ENCODE peak calls at places on chromosomes 13 and 19, in five cellular contexts. One of them, this sample, is unnamed.

GRCh38 chr19:40139533-40140287 is 49.0 kb upstream of the ZNF780A start:
- DNase-seq in upper lobe of right lung: no peak
- DNase-seq in cardiac muscle cell: peak; percentile 67
- DNase-seq in CD8-positive, alpha-beta T cell: no peak
- DNase-seq in SK-N-SH: peak; percentile 55
- DNase-seq in this sample: peak; percentile 18

GRCh38 chr13:102040812-102041211 is 361.0 kb downstream of the FGF14 start:
- DNase-seq in CD8-positive, alpha-beta T cell: no peak
- DNase-seq in upper lobe of right lung: no peak
- DNase-seq in cardiac muscle cell: no peak
- DNase-seq in SK-N-SH: no peak
- DNase-seq in this sample: no peak

GRCh38 chr19:53424968-53425597 is 6.7 kb upstream of the ZNF761 start:
- DNase-seq in upper lobe of right lung: peak; percentile 76
- DNase-seq in SK-N-SH: peak; percentile 76
- DNase-seq in CD8-positive, alpha-beta T cell: peak; percentile 70
- DNase-seq in cardiac muscle cell: peak; percentile 83
- DNase-seq in this sample: peak; percentile 62

GRCh38 chr19:16945364-16945714 is 56.5 kb downstream of the F2RL3 start:
- DNase-seq in SK-N-SH: no peak
- DNase-seq in cardiac muscle cell: no peak
- DNase-seq in upper lobe of right lung: no peak
- DNase-seq in CD8-positive, alpha-beta T cell: no peak
- DNase-seq in this sample: no peak

GRCh38 chr13:94389544-94390351 is 89.7 kb downstream of the DCT start:
- DNase-seq in cardiac muscle cell: peak; percentile 45
- DNase-seq in upper lobe of right lung: no peak
- DNase-seq in SK-N-SH: no peak
- DNase-seq in CD8-positive, alpha-beta T cell: no peak
- DNase-seq in this sample: no peak

GRCh38 chr13:112743451-112744305 is 53.8 kb downstream of the ATP11A start:
- DNase-seq in SK-N-SH: no peak
- DNase-seq in CD8-positive, alpha-beta T cell: no peak
- DNase-seq in cardiac muscle cell: no peak
- DNase-seq in upper lobe of right lung: peak; percentile 37
- DNase-seq in this sample: no peak

GRCh38 chr13:85651440-85651839 is 147.8 kb downstream of the SLITRK6 start:
- DNase-seq in cardiac muscle cell: no peak
- DNase-seq in upper lobe of right lung: no peak
- DNase-seq in CD8-positive, alpha-beta T cell: no peak
- DNase-seq in SK-N-SH: no peak
- DNase-seq in this sample: no peak

GRCh38 chr19:14410054-14410774 is 8.9 kb downstream of the DDX39A start:
- DNase-seq in CD8-positive, alpha-beta T cell: peak; percentile 55
- DNase-seq in SK-N-SH: no peak
- DNase-seq in cardiac muscle cell: no peak
- DNase-seq in upper lobe of right lung: no peak
- DNase-seq in this sample: no peak

GRCh38 chr13:91017031-91017668 is 330.3 kb upstream of the MIR17HG start:
- DNase-seq in SK-N-SH: peak; percentile 67
- DNase-seq in cardiac muscle cell: peak; percentile 58
- DNase-seq in CD8-positive, alpha-beta T cell: no peak
- DNase-seq in upper lobe of right lung: peak; percentile 41
- DNase-seq in this sample: peak; percentile 23

GRCh38 chr19:34712606-34713261 is 21.3 kb upstream of the ZNF181 start:
- DNase-seq in upper lobe of right lung: no peak
- DNase-seq in cardiac muscle cell: peak; percentile 90
- DNase-seq in SK-N-SH: peak; percentile 55
- DNase-seq in CD8-positive, alpha-beta T cell: peak; percentile 55
- DNase-seq in this sample: peak; percentile 68

GRCh38 chr19:4130635-4131438 is 6.9 kb upstream of the MAP2K2 start:
- DNase-seq in SK-N-SH: no peak
- DNase-seq in CD8-positive, alpha-beta T cell: no peak
- DNase-seq in cardiac muscle cell: peak; percentile 65
- DNase-seq in upper lobe of right lung: no peak
- DNase-seq in this sample: peak; percentile 80

GRCh38 chr19:41363371-41363752 is 587 bp downstream of the B9D2 start:
- DNase-seq in upper lobe of right lung: no peak
- DNase-seq in SK-N-SH: no peak
- DNase-seq in CD8-positive, alpha-beta T cell: no peak
- DNase-seq in cardiac muscle cell: no peak
- DNase-seq in this sample: no peak

GRCh38 chr13:27176772-27177171 is 5.2 kb upstream of the USP12 start:
- DNase-seq in upper lobe of right lung: no peak
- DNase-seq in CD8-positive, alpha-beta T cell: no peak
- DNase-seq in cardiac muscle cell: no peak
- DNase-seq in SK-N-SH: no peak
- DNase-seq in this sample: no peak

GRCh38 chr13:27182844-27183497 is 11.4 kb upstream of the USP12 start:
- DNase-seq in CD8-positive, alpha-beta T cell: no peak
- DNase-seq in cardiac muscle cell: peak; percentile 79
- DNase-seq in SK-N-SH: no peak
- DNase-seq in upper lobe of right lung: no peak
- DNase-seq in this sample: peak; percentile 92

GRCh38 chr13:27182054-27182453 is 10.4 kb upstream of the USP12 start:
- DNase-seq in CD8-positive, alpha-beta T cell: no peak
- DNase-seq in upper lobe of right lung: no peak
- DNase-seq in cardiac muscle cell: no peak
- DNase-seq in SK-N-SH: no peak
- DNase-seq in this sample: no peak

GRCh38 chr13:27174766-27175455 is 3.3 kb upstream of the USP12 start:
- DNase-seq in cardiac muscle cell: peak; percentile 15
- DNase-seq in upper lobe of right lung: no peak
- DNase-seq in CD8-positive, alpha-beta T cell: no peak
- DNase-seq in SK-N-SH: no peak
- DNase-seq in this sample: no peak

DNA sequence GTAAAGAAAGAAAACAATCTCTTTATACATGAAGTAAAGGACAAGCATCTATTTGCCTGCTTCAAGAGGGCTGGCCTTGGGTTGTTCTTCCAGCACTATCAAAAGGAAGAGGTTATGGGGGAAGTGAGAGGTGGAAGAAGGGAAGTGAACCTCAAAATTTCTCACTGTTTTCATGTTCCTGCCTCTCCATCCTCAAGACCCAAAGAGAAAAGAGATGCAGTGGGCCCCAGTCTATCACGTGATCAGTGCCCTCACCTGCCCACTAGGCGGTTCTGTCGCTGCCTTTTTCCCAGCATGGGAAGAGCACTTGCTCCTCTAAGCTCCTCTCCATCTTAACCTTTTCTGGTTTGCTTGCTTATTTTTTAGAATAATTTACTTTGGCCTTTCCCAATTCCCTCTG is 6.2 kb upstream of the USP12 start:
- DNase-seq in upper lobe of right lung: no peak
- DNase-seq in CD8-positive, alpha-beta T cell: no peak
- DNase-seq in SK-N-SH: no peak
- DNase-seq in cardiac muscle cell: no peak
- DNase-seq in this sample: no peak
- TF ChIP-seq CTCF in upper lobe of right lung: no peak
- TF ChIP-seq CTCF in CD8-positive, alpha-beta T cell: no peak
- TF ChIP-seq CTCF in SK-N-SH: no peak
- TF ChIP-seq CTCF in cardiac muscle cell: no peak
- TF ChIP-seq CTCF in this sample: peak; percentile 19

GRCh38 chr13:59304596-59304995 is 859.1 kb downstream of the DIAPH3 start:
- DNase-seq in cardiac muscle cell: no peak
- DNase-seq in upper lobe of right lung: no peak
- DNase-seq in SK-N-SH: no peak
- DNase-seq in CD8-positive, alpha-beta T cell: no peak
- DNase-seq in this sample: no peak

GRCh38 chr13:59305896-59306295 is 857.8 kb downstream of the DIAPH3 start:
- DNase-seq in cardiac muscle cell: no peak
- DNase-seq in SK-N-SH: no peak
- DNase-seq in CD8-positive, alpha-beta T cell: no peak
- DNase-seq in upper lobe of right lung: no peak
- DNase-seq in this sample: no peak

GRCh38 chr13:59300347-59301165 is 863.2 kb downstream of the DIAPH3 start:
- DNase-seq in cardiac muscle cell: no peak
- DNase-seq in CD8-positive, alpha-beta T cell: no peak
- DNase-seq in SK-N-SH: no peak
- DNase-seq in upper lobe of right lung: no peak
- DNase-seq in this sample: no peak

GRCh38 chr13:59301166-59301551 is 862.6 kb downstream of the DIAPH3 start:
- DNase-seq in upper lobe of right lung: no peak
- DNase-seq in SK-N-SH: no peak
- DNase-seq in cardiac muscle cell: no peak
- DNase-seq in CD8-positive, alpha-beta T cell: no peak
- DNase-seq in this sample: no peak

GRCh38 chr13:59303433-59303832 is 860.3 kb downstream of the DIAPH3 start:
- DNase-seq in SK-N-SH: no peak
- DNase-seq in upper lobe of right lung: no peak
- DNase-seq in CD8-positive, alpha-beta T cell: no peak
- DNase-seq in cardiac muscle cell: no peak
- DNase-seq in this sample: no peak
- H3K27ac ChIP-seq in SK-N-SH: no peak overlapping the region
- H3K27ac ChIP-seq in upper lobe of right lung: no peak overlapping the region
- H3K27ac ChIP-seq in CD8-positive, alpha-beta T cell: no peak overlapping the region
- H3K27ac ChIP-seq in cardiac muscle cell: no peak overlapping the region
- H3K27ac ChIP-seq in this sample: no peak overlapping the region

GRCh38 chr19:44306283-44306682 is 1.5 kb upstream of the ZNF235 start:
- DNase-seq in upper lobe of right lung: no peak
- DNase-seq in CD8-positive, alpha-beta T cell: no peak
- DNase-seq in SK-N-SH: no peak
- DNase-seq in cardiac muscle cell: no peak
- DNase-seq in this sample: no peak
- H3K4me3 ChIP-seq in upper lobe of right lung: no peak overlapping the region
- H3K4me3 ChIP-seq in CD8-positive, alpha-beta T cell: no peak overlapping the region
- H3K4me3 ChIP-seq in SK-N-SH: no peak overlapping the region
- H3K4me3 ChIP-seq in cardiac muscle cell: no peak overlapping the region
- H3K4me3 ChIP-seq in this sample: no peak overlapping the region

GRCh38 chr19:45641274-45642105 is 2.3 kb upstream of the EML2 start:
- DNase-seq in CD8-positive, alpha-beta T cell: peak; percentile 64
- DNase-seq in cardiac muscle cell: peak; percentile 79
- DNase-seq in upper lobe of right lung: peak; percentile 90
- DNase-seq in SK-N-SH: no peak
- DNase-seq in this sample: peak; percentile 76
- TF ChIP-seq CTCF in CD8-positive, alpha-beta T cell: no peak
- TF ChIP-seq CTCF in cardiac muscle cell: no peak
- TF ChIP-seq CTCF in upper lobe of right lung: no peak
- TF ChIP-seq CTCF in SK-N-SH: no peak
- TF ChIP-seq CTCF in this sample: no peak

GRCh38 chr13:99967884-99968520 is 3.6 kb downstream of the ZIC5 start:
- DNase-seq in cardiac muscle cell: no peak
- DNase-seq in upper lobe of right lung: no peak
- DNase-seq in SK-N-SH: peak; percentile 21
- DNase-seq in CD8-positive, alpha-beta T cell: no peak
- DNase-seq in this sample: no peak
- H3K27ac ChIP-seq in cardiac muscle cell: no peak overlapping the region
- H3K27ac ChIP-seq in upper lobe of right lung: no peak overlapping the region
- H3K27ac ChIP-seq in SK-N-SH: no peak overlapping the region
- H3K27ac ChIP-seq in CD8-positive, alpha-beta T cell: no peak overlapping the region
- H3K27ac ChIP-seq in this sample: peak overlapping the region; percentile 11

GRCh38 chr19:49718511-49718910 is 27.6 kb downstream of the CPT1C start:
- DNase-seq in CD8-positive, alpha-beta T cell: no peak
- DNase-seq in cardiac muscle cell: peak; percentile 71
- DNase-seq in SK-N-SH: no peak
- DNase-seq in upper lobe of right lung: no peak
- DNase-seq in this sample: peak; percentile 24
- H3K4me3 ChIP-seq in CD8-positive, alpha-beta T cell: no peak overlapping the region
- H3K4me3 ChIP-seq in cardiac muscle cell: no peak overlapping the region
- H3K4me3 ChIP-seq in SK-N-SH: no peak overlapping the region
- H3K4me3 ChIP-seq in upper lobe of right lung: no peak overlapping the region
- H3K4me3 ChIP-seq in this sample: no peak overlapping the region

GRCh38 chr13:29840585-29840984 is 9.8 kb downstream of the UBL3 start:
- DNase-seq in SK-N-SH: no peak
- DNase-seq in cardiac muscle cell: no peak
- DNase-seq in CD8-positive, alpha-beta T cell: no peak
- DNase-seq in upper lobe of right lung: no peak
- DNase-seq in this sample: no peak

GRCh38 chr13:29830000-29830399 is 20.4 kb downstream of the UBL3 start:
- DNase-seq in CD8-positive, alpha-beta T cell: no peak
- DNase-seq in cardiac muscle cell: no peak
- DNase-seq in SK-N-SH: no peak
- DNase-seq in upper lobe of right lung: no peak
- DNase-seq in this sample: no peak

GRCh38 chr13:29832899-29833298 is 17.5 kb downstream of the UBL3 start:
- DNase-seq in CD8-positive, alpha-beta T cell: no peak
- DNase-seq in SK-N-SH: no peak
- DNase-seq in upper lobe of right lung: no peak
- DNase-seq in cardiac muscle cell: no peak
- DNase-seq in this sample: no peak

DNA sequence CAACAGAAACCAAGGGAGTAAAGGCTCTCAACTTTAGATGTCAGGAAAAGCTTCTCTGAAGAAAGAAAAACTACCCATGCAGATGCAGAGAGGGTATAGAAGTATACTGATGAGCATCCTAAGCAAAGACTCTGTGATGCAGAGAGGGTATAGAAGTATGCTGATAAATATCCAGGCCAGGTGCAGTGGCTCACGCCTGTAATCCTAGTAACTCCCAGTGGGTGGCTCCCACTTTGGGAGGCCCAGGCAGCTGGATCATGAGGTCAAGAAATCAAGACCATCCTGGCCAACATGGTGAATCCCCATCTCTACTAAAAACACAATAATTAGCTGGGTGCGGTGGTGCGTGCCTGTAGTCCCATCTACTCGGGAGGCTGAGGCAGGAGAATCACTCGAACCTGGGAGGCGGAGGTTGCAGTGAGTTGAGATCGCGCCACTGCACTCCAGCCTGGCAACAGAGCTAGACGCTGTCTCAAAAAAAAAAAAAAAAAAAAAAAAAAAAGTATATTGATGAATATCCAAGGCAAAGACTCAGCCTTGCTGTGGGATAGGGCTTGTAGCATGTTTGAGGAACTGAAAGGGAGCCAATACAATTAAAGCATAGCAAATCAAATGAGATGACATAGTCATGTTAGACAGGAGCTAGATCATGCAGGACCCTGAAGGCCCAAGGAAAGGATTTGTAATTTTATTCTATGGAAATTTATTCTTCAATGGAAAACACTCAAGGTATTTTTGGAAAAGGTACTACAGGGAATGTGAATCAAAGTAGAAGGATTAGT is 14.9 kb downstream of the UBL3 start:
- DNase-seq in cardiac muscle cell: no peak
- DNase-seq in upper lobe of right lung: no peak
- DNase-seq in SK-N-SH: no peak
- DNase-seq in CD8-positive, alpha-beta T cell: no peak
- DNase-seq in this sample: no peak
- TF ChIP-seq CTCF in cardiac muscle cell: no peak
- TF ChIP-seq CTCF in upper lobe of right lung: no peak
- TF ChIP-seq CTCF in SK-N-SH: no peak
- TF ChIP-seq CTCF in CD8-positive, alpha-beta T cell: no peak
- TF ChIP-seq CTCF in this sample: no peak

This sample was measured in brain microvascular endothelial cell.